ENCODE peak calls at places on chromosomes 7 and 10, in five cellular contexts. One of them, this sample, is unnamed.

GRCh38 chr10:110151467-110151866 is 55.9 kb upstream of the MXI1 start:
- DNase-seq in heart left ventricle: no peak
- DNase-seq in lower lobe of right lung: peak; percentile 60
- DNase-seq in neural crest cell: no peak
- DNase-seq in RWPE1: peak; percentile 84
- DNase-seq in this sample: peak; percentile 22

GRCh38 chr10:132162021-132162531 is 24.7 kb upstream of the DPYSL4 start:
- DNase-seq in heart left ventricle: peak; percentile 29
- DNase-seq in lower lobe of right lung: peak; percentile 24
- DNase-seq in neural crest cell: no peak
- DNase-seq in RWPE1: no peak
- DNase-seq in this sample: no peak

GRCh38 chr7:69147631-69148030 is 450.6 kb upstream of the AUTS2 start:
- DNase-seq in heart left ventricle: no peak
- DNase-seq in lower lobe of right lung: no peak
- DNase-seq in neural crest cell: no peak
- DNase-seq in RWPE1: no peak
- DNase-seq in this sample: no peak

GRCh38 chr10:12730809-12731519 is 270.5 kb downstream of the CCDC3 start:
- DNase-seq in heart left ventricle: no peak
- DNase-seq in lower lobe of right lung: no peak
- DNase-seq in neural crest cell: no peak
- DNase-seq in RWPE1: no peak
- DNase-seq in this sample: no peak

GRCh38 chr10:115141254-115141653 is 48.1 kb downstream of the ATRNL1 start:
- DNase-seq in heart left ventricle: no peak
- DNase-seq in lower lobe of right lung: no peak
- DNase-seq in neural crest cell: no peak
- DNase-seq in RWPE1: peak; percentile 20
- DNase-seq in this sample: no peak

GRCh38 chr7:127514499-127514898 is 70.9 kb downstream of the GCC1 start:
- DNase-seq in heart left ventricle: no peak
- DNase-seq in lower lobe of right lung: no peak
- DNase-seq in neural crest cell: no peak
- DNase-seq in RWPE1: peak; percentile 45
- DNase-seq in this sample: no peak

GRCh38 chr10:36578306-36578705 is 547.1 kb upstream of the ANKRD30A start:
- DNase-seq in heart left ventricle: no peak
- DNase-seq in lower lobe of right lung: no peak
- DNase-seq in neural crest cell: no peak
- DNase-seq in RWPE1: no peak
- DNase-seq in this sample: no peak

GRCh38 chr10:51699145-51699474 is 285 bp downstream of the CSTF2T start:
- DNase-seq in heart left ventricle: peak; percentile 24
- DNase-seq in lower lobe of right lung: no peak
- DNase-seq in neural crest cell: no peak
- DNase-seq in RWPE1: no peak
- DNase-seq in this sample: no peak

GRCh38 chr7:3092468-3092867 is 48.8 kb upstream of the CARD11 start:
- DNase-seq in heart left ventricle: peak; percentile 62
- DNase-seq in lower lobe of right lung: peak; percentile 58
- DNase-seq in neural crest cell: no peak
- DNase-seq in RWPE1: no peak
- DNase-seq in this sample: no peak

GRCh38 chr7:152025077-152025936 is at the start of gene GALNT11:
- DNase-seq in heart left ventricle: peak; percentile 91
- DNase-seq in lower lobe of right lung: peak; percentile 91
- DNase-seq in neural crest cell: peak; percentile 77
- DNase-seq in RWPE1: peak; percentile 73
- DNase-seq in this sample: peak; percentile 91

GRCh38 chr7:6272481-6273323 is at the start of gene CYTH3:
- DNase-seq in heart left ventricle: peak; percentile 88
- DNase-seq in lower lobe of right lung: peak; percentile 86
- DNase-seq in neural crest cell: peak; percentile 74
- DNase-seq in RWPE1: peak; percentile 97
- DNase-seq in this sample: peak; percentile 89

GRCh38 chr10:6987536-6987945 is 407.5 kb upstream of the PRKCQ start:
- DNase-seq in heart left ventricle: no peak
- DNase-seq in lower lobe of right lung: no peak
- DNase-seq in neural crest cell: peak; percentile 40
- DNase-seq in RWPE1: no peak
- DNase-seq in this sample: peak; percentile 30

GRCh38 chr10:100826983-100827818 is 81.8 kb downstream of the PAX2 start:
- DNase-seq in heart left ventricle: no peak
- DNase-seq in lower lobe of right lung: no peak
- DNase-seq in neural crest cell: no peak
- DNase-seq in RWPE1: peak; percentile 42
- DNase-seq in this sample: peak; percentile 56

GRCh38 chr7:4709187-4709586 is 27.1 kb downstream of the FOXK1 start:
- DNase-seq in heart left ventricle: no peak
- DNase-seq in lower lobe of right lung: no peak
- DNase-seq in neural crest cell: peak; percentile 32
- DNase-seq in RWPE1: no peak
- DNase-seq in this sample: peak; percentile 32
- TF ChIP-seq CTCF in heart left ventricle: no peak
- TF ChIP-seq CTCF in lower lobe of right lung: no peak
- TF ChIP-seq CTCF in neural crest cell: no peak
- TF ChIP-seq CTCF in RWPE1: no peak
- TF ChIP-seq CTCF in this sample: peak; percentile 19

GRCh38 chr10:83045731-83046130 is 1093.6 kb upstream of the GHITM start:
- DNase-seq in heart left ventricle: no peak
- DNase-seq in lower lobe of right lung: no peak
- DNase-seq in neural crest cell: no peak
- DNase-seq in RWPE1: no peak
- DNase-seq in this sample: no peak

DNA sequence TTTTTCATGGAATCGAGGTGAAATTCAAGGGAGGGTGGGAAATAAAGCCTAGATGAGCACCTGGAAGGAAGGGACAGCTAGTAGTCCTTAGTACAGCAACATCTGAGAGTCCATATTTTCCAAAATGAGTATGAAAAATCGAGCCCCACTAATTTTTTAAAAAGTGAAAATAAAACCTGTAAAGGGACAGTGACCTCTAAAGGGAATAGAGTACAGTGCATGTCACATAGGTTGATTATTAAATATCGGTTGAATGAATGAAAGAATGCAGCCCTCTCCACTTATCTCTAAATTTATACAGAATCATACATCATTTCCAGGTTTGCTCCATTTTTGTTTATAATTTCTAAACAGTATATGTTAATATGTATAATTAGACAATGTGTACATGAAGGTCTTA is 1088.5 kb upstream of the GHITM start:
- DNase-seq in heart left ventricle: no peak
- DNase-seq in lower lobe of right lung: no peak
- DNase-seq in neural crest cell: no peak
- DNase-seq in RWPE1: no peak
- DNase-seq in this sample: no peak
- TF ChIP-seq CTCF in heart left ventricle: no peak
- TF ChIP-seq CTCF in lower lobe of right lung: no peak
- TF ChIP-seq CTCF in neural crest cell: no peak
- TF ChIP-seq CTCF in RWPE1: no peak
- TF ChIP-seq CTCF in this sample: no peak

DNA sequence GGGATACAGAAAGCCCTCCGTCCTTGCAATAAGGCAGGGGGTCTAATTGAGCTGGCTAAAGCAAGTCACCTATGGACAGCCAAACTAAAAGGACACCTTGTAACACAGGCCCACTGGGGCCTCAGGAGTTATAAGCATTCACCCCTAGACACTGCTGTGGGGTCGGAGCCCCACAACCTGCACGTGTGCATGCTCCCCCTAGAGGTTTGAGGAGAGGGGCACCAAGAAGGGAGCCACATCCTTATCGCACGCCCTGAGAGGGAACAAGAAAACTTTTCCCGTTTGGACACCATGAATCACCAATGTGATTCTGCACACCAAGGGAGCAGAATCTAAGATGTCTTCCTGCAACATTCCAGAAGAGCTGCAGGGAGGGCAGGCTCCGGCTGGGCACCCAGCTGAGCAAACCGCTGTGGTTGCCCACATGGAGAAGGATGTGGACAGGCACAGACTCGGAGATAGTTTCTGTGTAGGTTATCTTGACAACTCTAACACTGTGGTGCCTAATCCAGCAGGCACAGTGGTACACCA is 17.7 kb upstream of the TARP start:
- DNase-seq in heart left ventricle: no peak
- DNase-seq in lower lobe of right lung: no peak
- DNase-seq in neural crest cell: no peak
- DNase-seq in RWPE1: no peak
- DNase-seq in this sample: no peak
- TF ChIP-seq CTCF in heart left ventricle: no peak
- TF ChIP-seq CTCF in lower lobe of right lung: no peak
- TF ChIP-seq CTCF in neural crest cell: no peak
- TF ChIP-seq CTCF in RWPE1: no peak
- TF ChIP-seq CTCF in this sample: no peak

GRCh38 chr10:23686722-23687121 is 247.8 kb downstream of the OTUD1 start:
- DNase-seq in heart left ventricle: no peak
- DNase-seq in lower lobe of right lung: no peak
- DNase-seq in neural crest cell: no peak
- DNase-seq in RWPE1: no peak
- DNase-seq in this sample: no peak
- TF ChIP-seq CTCF in heart left ventricle: no peak
- TF ChIP-seq CTCF in lower lobe of right lung: no peak
- TF ChIP-seq CTCF in neural crest cell: no peak
- TF ChIP-seq CTCF in RWPE1: no peak
- TF ChIP-seq CTCF in this sample: no peak

GRCh38 chr7:1059200-1060091 is 15.1 kb downstream of the GPR146 start:
- DNase-seq in heart left ventricle: peak; percentile 18
- DNase-seq in lower lobe of right lung: peak; percentile 83
- DNase-seq in neural crest cell: no peak
- DNase-seq in RWPE1: no peak
- DNase-seq in this sample: peak; percentile 70

GRCh38 chr7:1061180-1061579 is 16.8 kb downstream of the GPR146 start:
- DNase-seq in heart left ventricle: no peak
- DNase-seq in lower lobe of right lung: no peak
- DNase-seq in neural crest cell: no peak
- DNase-seq in RWPE1: no peak
- DNase-seq in this sample: no peak

GRCh38 chr7:1058821-1059199 is 14.5 kb downstream of the GPR146 start:
- DNase-seq in heart left ventricle: peak; percentile 12
- DNase-seq in lower lobe of right lung: no peak
- DNase-seq in neural crest cell: no peak
- DNase-seq in RWPE1: no peak
- DNase-seq in this sample: peak; percentile 9

GRCh38 chr7:1062296-1063294 is 18.2 kb downstream of the GPR146 start:
- DNase-seq in heart left ventricle: no peak
- DNase-seq in lower lobe of right lung: no peak
- DNase-seq in neural crest cell: no peak
- DNase-seq in RWPE1: peak; percentile 18
- DNase-seq in this sample: no peak

DNA sequence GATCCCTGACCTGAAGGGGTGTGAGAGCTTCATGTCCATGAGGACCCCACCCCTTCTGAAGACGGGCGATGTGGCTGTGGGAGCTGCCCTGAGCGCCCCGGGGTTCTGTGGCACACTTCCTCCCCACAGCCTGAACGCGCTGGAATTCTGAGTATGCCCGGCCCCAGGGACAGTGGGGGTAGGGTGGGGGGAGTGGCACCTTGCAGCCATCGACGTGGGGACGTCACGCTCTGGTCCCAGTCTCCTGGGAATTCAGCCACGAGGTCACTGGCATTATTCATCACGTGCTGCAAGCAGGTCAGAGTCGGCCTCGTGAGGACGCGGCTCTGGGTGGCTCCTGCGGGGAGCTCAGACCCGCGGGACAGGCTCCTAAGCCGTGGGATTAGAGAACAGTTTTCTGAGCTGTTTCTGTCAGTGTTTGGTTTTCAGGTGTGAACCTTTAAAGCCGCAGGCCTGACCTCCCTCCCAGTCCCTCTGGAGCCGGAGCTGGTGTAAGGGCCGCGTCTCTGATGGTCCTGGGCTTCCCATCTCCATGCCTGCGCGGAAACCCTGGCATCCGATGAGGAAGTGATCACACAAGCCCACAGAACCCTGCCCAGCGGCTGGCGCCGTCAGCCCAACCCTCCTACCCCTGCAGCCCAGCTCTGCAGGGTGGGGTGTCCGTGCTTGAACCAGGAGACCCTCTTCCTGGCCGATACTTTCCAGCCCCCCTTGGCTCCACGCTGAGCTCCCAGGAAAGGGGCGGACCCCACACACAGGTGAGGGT is 16.2 kb downstream of the GPR146 start:
- DNase-seq in heart left ventricle: peak; percentile 59
- DNase-seq in lower lobe of right lung: no peak
- DNase-seq in neural crest cell: no peak
- DNase-seq in RWPE1: no peak
- DNase-seq in this sample: peak; percentile 39
- TF ChIP-seq CTCF in heart left ventricle: no peak
- TF ChIP-seq CTCF in lower lobe of right lung: no peak
- TF ChIP-seq CTCF in neural crest cell: no peak
- TF ChIP-seq CTCF in RWPE1: no peak
- TF ChIP-seq CTCF in this sample: no peak

GRCh38 chr10:113216068-113216467 is 266.0 kb downstream of the TCF7L2 start:
- DNase-seq in heart left ventricle: no peak
- DNase-seq in lower lobe of right lung: no peak
- DNase-seq in neural crest cell: no peak
- DNase-seq in RWPE1: peak; percentile 22
- DNase-seq in this sample: no peak
- TF ChIP-seq CTCF in heart left ventricle: no peak
- TF ChIP-seq CTCF in lower lobe of right lung: no peak
- TF ChIP-seq CTCF in neural crest cell: peak; percentile 39
- TF ChIP-seq CTCF in RWPE1: no peak
- TF ChIP-seq CTCF in this sample: no peak

DNA sequence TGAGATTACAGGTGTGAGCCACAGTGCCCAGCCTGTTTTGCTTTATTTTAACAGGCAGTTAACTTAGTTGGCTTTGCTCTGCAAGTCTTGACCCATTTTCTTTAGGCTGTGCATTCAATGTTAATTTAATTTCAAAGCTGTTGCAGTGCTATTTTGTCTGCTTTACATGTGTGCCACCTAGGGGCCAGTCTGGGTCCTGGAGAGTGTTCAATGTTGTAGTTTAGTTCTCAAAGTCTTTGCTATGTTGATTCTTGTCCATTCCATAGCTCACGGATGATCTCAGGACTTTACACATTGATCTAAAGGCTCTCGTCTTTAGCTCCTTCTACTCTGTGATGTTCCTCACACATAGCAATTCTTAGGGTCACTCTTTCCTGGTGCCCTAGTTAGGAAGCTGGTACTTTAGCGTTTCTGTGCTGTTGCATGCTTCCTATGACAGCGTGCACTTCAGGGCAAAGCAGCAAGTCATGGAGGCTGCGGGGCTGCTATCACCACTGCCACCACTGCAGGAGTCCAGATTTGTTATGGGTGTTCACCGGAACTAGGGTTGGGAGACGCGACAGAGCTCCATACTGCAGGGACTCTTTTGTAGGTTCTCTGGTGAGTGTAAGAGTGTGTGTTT is 16.4 kb upstream of the ABCA13 start:
- DNase-seq in heart left ventricle: no peak
- DNase-seq in lower lobe of right lung: no peak
- DNase-seq in neural crest cell: peak; percentile 25
- DNase-seq in RWPE1: peak; percentile 53
- DNase-seq in this sample: peak; percentile 41
- TF ChIP-seq CTCF in heart left ventricle: no peak
- TF ChIP-seq CTCF in lower lobe of right lung: peak; percentile 48
- TF ChIP-seq CTCF in neural crest cell: peak; percentile 76
- TF ChIP-seq CTCF in RWPE1: peak; percentile 69
- TF ChIP-seq CTCF in this sample: peak; percentile 48